ENCODE peak calls at places on chromosomes 16 and 17, in ten cellular contexts. G is ascending aorta, A is head of caudate nucleus, S is thoracic aorta, P is trophoblast cell, J is germinal center, F is adrenal gland, X is heart right ventricle, W is AG04450, Z is cardiac septum. M is an unnamed sample.
A peak's percentile ranks its signal among the peaks of the same experiment; 100 is the strongest.

GRCh38 chr16:78926723-78927200 is 673.8 kb downstream of the MAF start:
- DNase-seq in G (no peak), A (no peak), S (no peak), P (no peak), J (no peak), F (no peak), X (no peak), W (no peak), Z (no peak), M (no peak)

GRCh38 chr16:66609139-66609510 is 4.6 kb downstream of the CMTM3 start:
- DNase-seq in G (no peak), A (no peak), S (no peak), P (peak; percentile 40), J (no peak), F (no peak), X (no peak), W (no peak), Z (no peak), M (no peak)

GRCh38 chr17:70099884-70100283 is 24.9 kb downstream of the KCNJ16 start:
- DNase-seq in G (no peak), A (no peak), S (no peak), P (no peak), J (no peak), F (no peak), X (no peak), W (no peak), Z (no peak), M (no peak)

GRCh38 chr16:58500329-58501241 is 642 bp downstream of the NDRG4 start:
- DNase-seq in G (no peak), A (peak; percentile 61), S (no peak), P (no peak), J (no peak), F (peak; percentile 36), X (no peak), W (no peak), Z (peak; percentile 71), M (no peak)

GRCh38 chr16:12907670-12908233 is 6.4 kb downstream of the SHISA9 start:
- DNase-seq in G (no peak), A (peak; percentile 70), S (no peak), P (no peak), J (peak; percentile 10), F (no peak), X (no peak), W (no peak), Z (no peak), M (peak; percentile 23)

GRCh38 chr17:18860161-18860972 is 2.4 kb downstream of the PRPSAP2 start:
- DNase-seq in G (no peak), A (peak; percentile 20), S (no peak), P (no peak), J (no peak), F (no peak), X (no peak), W (no peak), Z (no peak), M (no peak)

GRCh38 chr16:83937922-83938875 is 14.8 kb upstream of the OSGIN1 start:
- DNase-seq in G (no peak), A (no peak), S (no peak), P (no peak), J (no peak), F (no peak), X (no peak), W (no peak), Z (no peak), M (no peak)

GRCh38 chr17:68184816-68185436 is 62.9 kb upstream of the AMZ2 start:
- DNase-seq in G (no peak), A (peak; percentile 10), S (no peak), P (no peak), J (peak; percentile 46), F (no peak), X (no peak), W (no peak), Z (no peak), M (no peak)

GRCh38 chr16:69448470-69449193 is 24.2 kb downstream of the CYB5B start:
- DNase-seq in G (no peak), A (no peak), S (no peak), P (no peak), J (no peak), F (no peak), X (no peak), W (no peak), Z (no peak), M (no peak)

GRCh38 chr16:23570992-23571632 is 13.6 kb downstream of the UBFD1 start:
- DNase-seq in G (no peak), A (peak; percentile 54), S (no peak), P (no peak), J (peak; percentile 71), F (no peak), X (no peak), W (no peak), Z (no peak), M (no peak)

GRCh38 chr17:56176101-56176500 is 22.8 kb downstream of the ANKFN1 start:
- DNase-seq in G (no peak), A (no peak), S (no peak), P (no peak), J (no peak), F (no peak), X (no peak), W (no peak), Z (no peak), M (no peak)

GRCh38 chr17:2025622-2026309 is 632 bp upstream of the RTN4RL1 start:
- DNase-seq in G (no peak), A (peak; percentile 81), S (no peak), P (peak; percentile 47), J (no peak), F (peak; percentile 88), X (peak; percentile 80), W (no peak), Z (no peak), M (peak; percentile 65)

GRCh38 chr17:50272711-50273653 is 1.3 kb upstream of the TMEM92 start:
- DNase-seq in G (no peak), A (peak; percentile 77), S (no peak), P (peak; percentile 9), J (peak; percentile 71), F (peak; percentile 41), X (peak; percentile 38), W (no peak), Z (peak; percentile 85), M (peak; percentile 52)

GRCh38 chr17:82088838-82089722 is 9.0 kb downstream of the FASN start:
- DNase-seq in G (no peak), A (no peak), S (no peak), P (no peak), J (no peak), F (no peak), X (no peak), W (no peak), Z (no peak), M (no peak)

M was measured in Caki2.